ENCODE peak calls at places on chromosomes 5 and 9, in eight cellular contexts. Z is right atrium auricular region, H is posterior cingulate gyrus, I is sciatic nerve, J is iPS DF 19.7, W is AG09309, M is C1 segment of cervical spinal cord, E is GM23248. V is an unnamed sample.

GRCh38 chr5:34490501-34491250 is 165.5 kb upstream of the RAI14 start:
- DNase-seq in Z (no peak), H (no peak), I (no peak), J (peak), W (no peak), M (no peak), E (peak), V (no peak)

GRCh38 chr9:134051319-134051718 is 16.5 kb downstream of the BRD3 start:
- DNase-seq in Z (no peak), H (no peak), I (no peak), J (no peak), W (no peak), M (no peak), E (no peak), V (no peak)

GRCh38 chr9:129669141-129669718 is 3.8 kb downstream of the PRRX2 start:
- DNase-seq in Z (no peak), H (no peak), I (no peak), J (no peak), W (peak), M (no peak), E (peak), V (no peak)

GRCh38 chr9:89676281-89676680 is 71.5 kb downstream of the GADD45G start:
- DNase-seq in Z (no peak), H (no peak), I (no peak), J (no peak), W (no peak), M (no peak), E (no peak), V (peak)

GRCh38 chr9:15403155-15403554 is 19.5 kb upstream of the SNAPC3 start:
- DNase-seq in Z (no peak), H (no peak), I (no peak), J (peak), W (no peak), M (no peak), E (peak), V (no peak)

GRCh38 chr5:1724822-1725602 is 74.6 kb downstream of the MRPL36 start:
- DNase-seq in Z (peak), H (no peak), I (peak), J (no peak), W (no peak), M (no peak), E (no peak), V (no peak)

GRCh38 chr5:10248378-10249260 is 1.1 kb downstream of the ATPSCKMT start:
- DNase-seq in Z (no peak), H (no peak), I (no peak), J (no peak), W (no peak), M (no peak), E (no peak), V (no peak)

GRCh38 chr9:127796225-127796813 is 6.4 kb upstream of the FPGS start:
- DNase-seq in Z (no peak), H (no peak), I (no peak), J (no peak), W (no peak), M (no peak), E (peak), V (no peak)

GRCh38 chr9:92725266-92725545 is 39.4 kb downstream of the BICD2 start:
- DNase-seq in Z (no peak), H (no peak), I (no peak), J (no peak), W (no peak), M (no peak), E (no peak), V (no peak)

GRCh38 chr5:9207820-9208418 is 338.0 kb downstream of the SEMA5A start:
- DNase-seq in Z (no peak), H (no peak), I (no peak), J (no peak), W (no peak), M (no peak), E (peak), V (no peak)

GRCh38 chr5:98930972-98931762 is 2.4 kb upstream of the CHD1 start:
- DNase-seq in Z (no peak), H (no peak), I (no peak), J (no peak), W (no peak), M (no peak), E (no peak), V (no peak)

GRCh38 chr9:37806271-37806670 is 5.7 kb downstream of the DCAF10 start:
- DNase-seq in Z (no peak), H (no peak), I (no peak), J (no peak), W (no peak), M (no peak), E (no peak), V (no peak)

GRCh38 chr5:148976569-148977321 is 86.1 kb downstream of the SH3TC2 start:
- DNase-seq in Z (no peak), H (no peak), I (no peak), J (no peak), W (no peak), M (no peak), E (peak), V (no peak)

GRCh38 chr9:126149661-126150060 is 177.0 kb upstream of the MVB12B start:
- DNase-seq in Z (peak), H (no peak), I (no peak), J (no peak), W (no peak), M (no peak), E (no peak), V (no peak)

GRCh38 chr5:94223231-94223630 is 395.2 kb downstream of the KIAA0825 start:
- DNase-seq in Z (no peak), H (no peak), I (no peak), J (no peak), W (no peak), M (no peak), E (no peak), V (no peak)

GRCh38 chr9:107019216-107019615 is 156.2 kb downstream of the ZNF462 start:
- DNase-seq in Z (no peak), H (no peak), I (no peak), J (no peak), W (peak), M (no peak), E (peak), V (no peak)

GRCh38 chr9:120970249-120970648 is 43.7 kb upstream of the TRAF1 start:
- DNase-seq in Z (no peak), H (no peak), I (no peak), J (no peak), W (no peak), M (no peak), E (peak), V (no peak)

GRCh38 chr9:124210697-124211096 is 47.1 kb upstream of the NEK6 start:
- DNase-seq in Z (no peak), H (no peak), I (no peak), J (no peak), W (no peak), M (no peak), E (peak), V (no peak)

GRCh38 chr5:138224712-138225111 is 11.6 kb upstream of the CDC23 start:
- DNase-seq in Z (no peak), H (no peak), I (no peak), J (no peak), W (no peak), M (no peak), E (no peak), V (no peak)

GRCh38 chr9:2066312-2067273 is 51.4 kb downstream of the SMARCA2 start:
- DNase-seq in Z (no peak), H (no peak), I (no peak), J (peak), W (no peak), M (no peak), E (peak), V (no peak)

GRCh38 chr5:178454308-178454707 is 135.9 kb downstream of the COL23A1 start:
- DNase-seq in Z (no peak), H (no peak), I (peak), J (no peak), W (no peak), M (no peak), E (no peak), V (no peak)

GRCh38 chr5:171858303-171858702 is 72.7 kb downstream of the SMIM23 start:
- DNase-seq in Z (no peak), H (no peak), I (no peak), J (no peak), W (no peak), M (no peak), E (peak), V (no peak)

GRCh38 chr9:90162326-90162725 is 480.3 kb downstream of the DIRAS2 start:
- DNase-seq in Z (no peak), H (no peak), I (no peak), J (no peak), W (no peak), M (no peak), E (no peak), V (no peak)

GRCh38 chr9:109652971-109653370 is 127.0 kb upstream of the PALM2AKAP2 start:
- DNase-seq in Z (no peak), H (no peak), I (no peak), J (no peak), W (peak), M (no peak), E (peak), V (no peak)

GRCh38 chr9:91515074-91515687 is 91.5 kb upstream of the NFIL3 start:
- DNase-seq in Z (no peak), H (peak), I (peak), J (no peak), W (peak), M (no peak), E (peak), V (no peak)

GRCh38 chr9:78239506-78239905 is 3.6 kb downstream of the CEP78 start:
- DNase-seq in Z (no peak), H (no peak), I (no peak), J (no peak), W (no peak), M (no peak), E (no peak), V (peak)

GRCh38 chr9:115522928-115523327 is 405.0 kb upstream of the TNC start:
- DNase-seq in Z (no peak), H (no peak), I (no peak), J (no peak), W (no peak), M (no peak), E (no peak), V (no peak)

GRCh38 chr5:9370256-9370655 is 175.6 kb downstream of the SEMA5A start:
- DNase-seq in Z (no peak), H (no peak), I (no peak), J (no peak), W (no peak), M (no peak), E (peak), V (no peak)

GRCh38 chr9:113886933-113887332 is 10.8 kb downstream of the ZNF618 start:
- DNase-seq in Z (no peak), H (no peak), I (no peak), J (no peak), W (no peak), M (no peak), E (peak), V (no peak)

GRCh38 chr5:3265936-3266335 is 329.7 kb upstream of the IRX1 start:
- DNase-seq in Z (no peak), H (no peak), I (no peak), J (no peak), W (no peak), M (no peak), E (no peak), V (no peak)

GRCh38 chr9:33467526-33467925 is 6.2 kb downstream of the NOL6 start:
- DNase-seq in Z (no peak), H (no peak), I (no peak), J (no peak), W (no peak), M (no peak), E (no peak), V (peak)

GRCh38 chr9:108056083-108056804 is 566.7 kb upstream of the KLF4 start:
- DNase-seq in Z (no peak), H (no peak), I (no peak), J (no peak), W (no peak), M (no peak), E (peak), V (no peak)

GRCh38 chr9:91178281-91179236 is 183.2 kb downstream of the AUH start:
- DNase-seq in Z (peak), H (no peak), I (peak), J (no peak), W (no peak), M (no peak), E (no peak), V (peak)

GRCh38 chr9:6907772-6908381 is 150.1 kb downstream of the KDM4C start:
- DNase-seq in Z (no peak), H (no peak), I (no peak), J (no peak), W (peak), M (no peak), E (peak), V (no peak)

GRCh38 chr5:81749186-81749561 is 1.7 kb downstream of the SSBP2 start:
- DNase-seq in Z (no peak), H (no peak), I (no peak), J (no peak), W (no peak), M (no peak), E (peak), V (no peak)

GRCh38 chr5:50325237-50325832 is 115.8 kb downstream of the EMB start:
- DNase-seq in Z (no peak), H (no peak), I (no peak), J (no peak), W (no peak), M (no peak), E (peak), V (no peak)

GRCh38 chr5:110288766-110289165 is 437.7 kb downstream of the TMEM232 start:
- DNase-seq in Z (no peak), H (no peak), I (no peak), J (no peak), W (peak), M (no peak), E (peak), V (no peak)

GRCh38 chr9:126128494-126129142 is 198.0 kb upstream of the MVB12B start:
- DNase-seq in Z (peak), H (no peak), I (peak), J (no peak), W (no peak), M (no peak), E (no peak), V (no peak)

V was measured in transverse colon.